ENCODE peak calls at places on chromosome 4, in eight cellular contexts. G, C, W, F, X, N, O and K are unnamed samples.

GRCh38 chr4:20253799-20254409 is 2.2 kb downstream of the SLIT2 start:
- DNase-seq in G (peak; percentile 75), C (peak; percentile 79), W (peak; percentile 36), F (peak; percentile 12), X (peak; percentile 67), N (peak; percentile 67), O (no peak), K (no peak)

GRCh38 chr4:57113870-57114269 is 3.7 kb upstream of the IGFBP7 start:
- DNase-seq in G (no peak), C (no peak), W (peak; percentile 17), F (no peak), X (no peak), N (no peak), O (no peak), K (no peak)

GRCh38 chr4:127586922-127587571 is 45.7 kb upstream of the INTU start:
- DNase-seq in G (no peak), C (no peak), W (peak; percentile 86), F (no peak), X (no peak), N (peak; percentile 44), O (no peak), K (no peak)

GRCh38 chr4:168387091-168387490 is 68.5 kb upstream of the DDX60 start:
- DNase-seq in G (no peak), C (no peak), W (no peak), F (no peak), X (no peak), N (no peak), O (no peak), K (no peak)

GRCh38 chr4:148477276-148477675 is 35.1 kb upstream of the NR3C2 start:
- DNase-seq in G (no peak), C (no peak), W (peak; percentile 29), F (no peak), X (no peak), N (no peak), O (no peak), K (no peak)

GRCh38 chr4:71635094-71635493 is 148.8 kb downstream of the GC start:
- DNase-seq in G (no peak), C (no peak), W (peak; percentile 27), F (no peak), X (no peak), N (no peak), O (no peak), K (no peak)

GRCh38 chr4:54587107-54587506 is 70.7 kb upstream of the KIT start:
- DNase-seq in G (no peak), C (no peak), W (no peak), F (no peak), X (no peak), N (no peak), O (no peak), K (no peak)

GRCh38 chr4:184384056-184384809 is 90.1 kb downstream of the IRF2 start:
- DNase-seq in G (peak; percentile 80), C (no peak), W (peak; percentile 26), F (peak; percentile 59), X (no peak), N (no peak), O (peak; percentile 92), K (no peak)

GRCh38 chr4:103359900-103360299 is 161.8 kb upstream of the CENPE start:
- DNase-seq in G (no peak), C (no peak), W (peak; percentile 11), F (no peak), X (no peak), N (no peak), O (no peak), K (no peak)

GRCh38 chr4:4875147-4875546 is 15.7 kb downstream of the MSX1 start:
- DNase-seq in G (no peak), C (no peak), W (no peak), F (no peak), X (no peak), N (no peak), O (no peak), K (no peak)

GRCh38 chr4:108210989-108211725 is 42.4 kb upstream of the LEF1 start:
- DNase-seq in G (no peak), C (no peak), W (no peak), F (no peak), X (no peak), N (no peak), O (no peak), K (no peak)

GRCh38 chr4:101345271-101345595 is 2.1 kb downstream of the PPP3CA start:
- DNase-seq in G (no peak), C (no peak), W (no peak), F (no peak), X (no peak), N (peak; percentile 30), O (no peak), K (no peak)

GRCh38 chr4:20248155-20248558 is 3.5 kb upstream of the SLIT2 start:
- DNase-seq in G (no peak), C (no peak), W (peak; percentile 71), F (no peak), X (no peak), N (peak; percentile 55), O (no peak), K (no peak)

GRCh38 chr4:20984011-20984836 is 284.0 kb downstream of the PACRGL start:
- DNase-seq in G (no peak), C (no peak), W (peak; percentile 52), F (peak; percentile 14), X (peak; percentile 72), N (peak; percentile 54), O (no peak), K (no peak)

GRCh38 chr4:3354455-3354811 is 61.6 kb downstream of the RGS12 start:
- DNase-seq in G (no peak), C (no peak), W (no peak), F (no peak), X (no peak), N (no peak), O (no peak), K (no peak)

GRCh38 chr4:30912098-30912719 is 192.0 kb downstream of the PCDH7 start:
- DNase-seq in G (no peak), C (no peak), W (no peak), F (no peak), X (no peak), N (no peak), O (no peak), K (no peak)

GRCh38 chr4:26204249-26204825 is 116.5 kb upstream of the RBPJ start:
- DNase-seq in G (no peak), C (no peak), W (no peak), F (no peak), X (no peak), N (no peak), O (no peak), K (no peak)

GRCh38 chr4:123559955-123560669 is 163.5 kb downstream of the SPRY1 start:
- DNase-seq in G (no peak), C (no peak), W (peak; percentile 22), F (no peak), X (no peak), N (no peak), O (no peak), K (no peak)

GRCh38 chr4:151415978-151416377 is 7.0 kb downstream of the FHIP1A start:
- DNase-seq in G (no peak), C (no peak), W (no peak), F (no peak), X (no peak), N (no peak), O (no peak), K (no peak)

GRCh38 chr4:124322234-124322831 is 390.2 kb downstream of the ANKRD50 start:
- DNase-seq in G (no peak), C (no peak), W (peak; percentile 54), F (no peak), X (no peak), N (peak; percentile 25), O (no peak), K (no peak)

GRCh38 chr4:97252615-97253154 is 890.6 kb downstream of the STPG2 start:
- DNase-seq in G (no peak), C (no peak), W (no peak), F (no peak), X (no peak), N (no peak), O (no peak), K (no peak)

GRCh38 chr4:39505581-39505980 is 21.7 kb downstream of the UGDH start:
- DNase-seq in G (no peak), C (no peak), W (no peak), F (no peak), X (no peak), N (no peak), O (no peak), K (no peak)
- TF ChIP-seq POLR2AphosphoS5 in G (no peak), C (no peak), W (no peak), F (no peak), X (no peak), N (no peak), O (no peak), K (peak; percentile 13)

DNA sequence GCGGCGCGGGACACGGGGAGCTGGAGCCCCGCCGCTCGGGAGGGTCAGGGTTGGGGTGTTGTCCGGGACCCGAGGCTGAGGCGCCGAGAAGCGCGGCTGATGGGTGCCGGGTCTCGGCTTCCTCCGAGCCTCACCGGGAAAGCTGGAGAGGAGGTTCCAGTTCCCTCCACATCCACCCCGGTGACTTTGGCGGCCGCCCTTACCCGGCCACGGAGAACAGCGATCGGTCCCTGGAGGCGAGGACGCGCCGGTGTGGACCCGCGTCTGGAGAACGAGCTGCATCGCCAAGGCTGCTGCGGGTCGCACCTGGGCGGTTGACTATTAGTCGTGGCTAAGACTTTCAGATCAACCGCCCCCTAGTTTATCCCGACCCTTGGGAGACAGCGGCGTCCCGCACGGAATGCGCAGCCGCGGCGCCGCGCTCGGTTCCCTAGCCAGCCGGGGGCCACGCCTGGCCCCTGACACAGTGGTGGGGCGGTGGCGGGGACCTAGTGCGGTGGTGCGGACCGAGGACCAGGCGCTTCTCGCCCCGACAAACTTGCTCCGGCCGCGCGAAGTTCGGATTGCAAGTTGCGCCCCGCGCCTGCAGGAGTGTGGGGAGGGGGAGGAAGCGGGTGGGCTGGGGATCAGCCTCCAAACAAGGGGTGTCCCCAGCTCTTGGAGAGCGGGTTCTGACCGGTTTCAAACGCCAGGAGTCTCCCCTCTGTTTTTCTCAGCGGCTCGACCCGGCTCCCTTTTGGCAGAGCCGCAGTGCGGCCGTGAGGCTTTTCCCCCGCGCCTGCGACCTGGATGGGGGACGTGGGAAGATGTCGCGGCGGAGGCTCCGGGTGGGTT is 540 bp downstream of the FHDC1 start:
- DNase-seq in G (peak; percentile 80), C (peak; percentile 84), W (peak; percentile 91), F (peak; percentile 56), X (peak; percentile 78), N (peak; percentile 81), O (no peak), K (no peak)
- TF ChIP-seq CTCF in G (no peak), C (no peak), W (no peak), F (no peak), X (no peak), N (no peak), O (no peak), K (no peak)

DNA sequence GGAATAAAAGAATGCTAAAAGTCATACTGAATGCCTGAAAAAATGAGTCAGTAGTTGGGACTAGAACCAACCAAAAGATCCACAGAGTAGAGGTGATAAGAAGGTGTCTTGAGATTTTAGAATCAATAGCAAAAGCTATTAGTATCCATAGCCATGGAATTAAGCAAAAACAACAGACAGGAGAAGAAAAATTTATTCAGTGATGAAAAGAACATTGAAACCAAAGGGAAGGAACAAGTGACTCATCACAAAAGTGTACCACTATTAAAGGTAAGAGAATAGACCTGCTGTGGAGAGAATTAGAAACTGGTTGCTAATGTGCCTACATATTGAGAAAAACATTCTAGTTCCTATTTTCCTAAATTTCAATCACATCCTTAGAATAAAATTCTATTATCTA is 182.0 kb upstream of the NEIL3 start:
- DNase-seq in G (no peak), C (no peak), W (no peak), F (no peak), X (no peak), N (no peak), O (no peak), K (no peak)
- H3K27ac ChIP-seq in G (no peak overlapping the region), C (no peak overlapping the region), W (no peak overlapping the region), F (no peak overlapping the region), X (no peak overlapping the region), N (peak overlapping the region; percentile 26), O (no peak overlapping the region), K (no peak overlapping the region)

GRCh38 chr4:41428941-41429669 is 108.9 kb upstream of the LIMCH1 start:
- DNase-seq in G (no peak), C (no peak), W (no peak), F (no peak), X (no peak), N (no peak), O (no peak), K (no peak)
- TF ChIP-seq POLR2AphosphoS5 in G (no peak), C (no peak), W (no peak), F (no peak), X (no peak), N (no peak), O (no peak), K (no peak)